ENCODE peak calls at places on chromosomes 12 and 14, in nine cellular contexts. One of them, this sample, is unnamed.
A peak's percentile ranks its signal among the peaks of the same experiment; 100 is the strongest.

GRCh38 chr12:26832817-26833691 is at the start of gene ITPR2:
- DNase-seq in brain microvascular endothelial cell: peak; percentile 78
- DNase-seq in cardiac fibroblast: peak; percentile 90
- DNase-seq in uterus: peak; percentile 95
- DNase-seq in suprapubic skin: peak; percentile 96
- DNase-seq in Peyer's patch: peak; percentile 98
- DNase-seq in B cell: peak; percentile 99
- DNase-seq in lower leg skin: peak; percentile 91
- DNase-seq in AG04450: no peak
- DNase-seq in this sample: peak; percentile 100

GRCh38 chr14:64944861-64945260 is 2.3 kb upstream of the GPX2 start:
- DNase-seq in brain microvascular endothelial cell: no peak
- DNase-seq in cardiac fibroblast: no peak
- DNase-seq in uterus: no peak
- DNase-seq in suprapubic skin: no peak
- DNase-seq in Peyer's patch: peak; percentile 25
- DNase-seq in B cell: no peak
- DNase-seq in lower leg skin: no peak
- DNase-seq in AG04450: no peak
- DNase-seq in this sample: no peak

GRCh38 chr12:124405592-124405991 is 110.7 kb downstream of the RFLNA start:
- DNase-seq in brain microvascular endothelial cell: no peak
- DNase-seq in cardiac fibroblast: no peak
- DNase-seq in uterus: no peak
- DNase-seq in suprapubic skin: no peak
- DNase-seq in Peyer's patch: no peak
- DNase-seq in B cell: no peak
- DNase-seq in lower leg skin: no peak
- DNase-seq in AG04450: no peak
- DNase-seq in this sample: no peak

GRCh38 chr12:101491325-101491724 is 16.2 kb downstream of the SPIC start:
- DNase-seq in brain microvascular endothelial cell: no peak
- DNase-seq in cardiac fibroblast: no peak
- DNase-seq in uterus: no peak
- DNase-seq in suprapubic skin: no peak
- DNase-seq in Peyer's patch: no peak
- DNase-seq in B cell: no peak
- DNase-seq in lower leg skin: no peak
- DNase-seq in AG04450: no peak
- DNase-seq in this sample: no peak

GRCh38 chr12:132282950-132283771 is 46.2 kb downstream of the GALNT9 start:
- DNase-seq in brain microvascular endothelial cell: no peak
- DNase-seq in cardiac fibroblast: no peak
- DNase-seq in uterus: no peak
- DNase-seq in suprapubic skin: no peak
- DNase-seq in Peyer's patch: no peak
- DNase-seq in B cell: no peak
- DNase-seq in lower leg skin: no peak
- DNase-seq in AG04450: no peak
- DNase-seq in this sample: no peak

GRCh38 chr12:110266980-110267620 is 13.9 kb upstream of the ATP2A2 start:
- DNase-seq in brain microvascular endothelial cell: peak; percentile 48
- DNase-seq in cardiac fibroblast: peak; percentile 72
- DNase-seq in uterus: peak; percentile 44
- DNase-seq in suprapubic skin: peak; percentile 65
- DNase-seq in Peyer's patch: peak; percentile 51
- DNase-seq in B cell: no peak
- DNase-seq in lower leg skin: no peak
- DNase-seq in AG04450: no peak
- DNase-seq in this sample: no peak

GRCh38 chr14:75119056-75119455 is 7.8 kb downstream of the NEK9 start:
- DNase-seq in brain microvascular endothelial cell: peak; percentile 22
- DNase-seq in cardiac fibroblast: peak; percentile 45
- DNase-seq in uterus: no peak
- DNase-seq in suprapubic skin: no peak
- DNase-seq in Peyer's patch: no peak
- DNase-seq in B cell: no peak
- DNase-seq in lower leg skin: no peak
- DNase-seq in AG04450: no peak
- DNase-seq in this sample: no peak

GRCh38 chr14:63993992-63994391 is 141.2 kb downstream of the SYNE2 start:
- DNase-seq in brain microvascular endothelial cell: peak; percentile 2
- DNase-seq in cardiac fibroblast: peak; percentile 22
- DNase-seq in uterus: no peak
- DNase-seq in suprapubic skin: no peak
- DNase-seq in Peyer's patch: no peak
- DNase-seq in B cell: no peak
- DNase-seq in lower leg skin: no peak
- DNase-seq in AG04450: no peak
- DNase-seq in this sample: no peak

GRCh38 chr12:13165578-13166120 is 30.9 kb upstream of the EMP1 start:
- DNase-seq in brain microvascular endothelial cell: peak; percentile 63
- DNase-seq in cardiac fibroblast: peak; percentile 86
- DNase-seq in uterus: peak; percentile 54
- DNase-seq in suprapubic skin: peak; percentile 85
- DNase-seq in Peyer's patch: peak; percentile 90
- DNase-seq in B cell: peak; percentile 28
- DNase-seq in lower leg skin: peak; percentile 83
- DNase-seq in AG04450: no peak
- DNase-seq in this sample: peak; percentile 9

GRCh38 chr12:29612912-29613311 is 115.4 kb upstream of the OVCH1 start:
- DNase-seq in brain microvascular endothelial cell: no peak
- DNase-seq in cardiac fibroblast: peak; percentile 57
- DNase-seq in uterus: no peak
- DNase-seq in suprapubic skin: no peak
- DNase-seq in Peyer's patch: no peak
- DNase-seq in B cell: no peak
- DNase-seq in lower leg skin: no peak
- DNase-seq in AG04450: no peak
- DNase-seq in this sample: no peak

GRCh38 chr12:42617622-42618021 is 28.1 kb upstream of the PRICKLE1 start:
- DNase-seq in brain microvascular endothelial cell: no peak
- DNase-seq in cardiac fibroblast: peak; percentile 22
- DNase-seq in uterus: no peak
- DNase-seq in suprapubic skin: no peak
- DNase-seq in Peyer's patch: no peak
- DNase-seq in B cell: no peak
- DNase-seq in lower leg skin: no peak
- DNase-seq in AG04450: no peak
- DNase-seq in this sample: no peak

GRCh38 chr12:46508651-46509050 is 136.1 kb upstream of the SLC38A2 start:
- DNase-seq in brain microvascular endothelial cell: no peak
- DNase-seq in cardiac fibroblast: no peak
- DNase-seq in uterus: no peak
- DNase-seq in suprapubic skin: no peak
- DNase-seq in Peyer's patch: no peak
- DNase-seq in B cell: no peak
- DNase-seq in lower leg skin: no peak
- DNase-seq in AG04450: no peak
- DNase-seq in this sample: no peak

GRCh38 chr12:70754330-70754741 is 117.1 kb upstream of the PTPRB start:
- DNase-seq in brain microvascular endothelial cell: no peak
- DNase-seq in cardiac fibroblast: no peak
- DNase-seq in uterus: no peak
- DNase-seq in suprapubic skin: no peak
- DNase-seq in Peyer's patch: no peak
- DNase-seq in B cell: no peak
- DNase-seq in lower leg skin: no peak
- DNase-seq in AG04450: no peak
- DNase-seq in this sample: no peak

GRCh38 chr12:51381226-51382079 is 9.8 kb downstream of the GALNT6 start:
- DNase-seq in brain microvascular endothelial cell: no peak
- DNase-seq in cardiac fibroblast: peak; percentile 61
- DNase-seq in uterus: no peak
- DNase-seq in suprapubic skin: no peak
- DNase-seq in Peyer's patch: no peak
- DNase-seq in B cell: no peak
- DNase-seq in lower leg skin: no peak
- DNase-seq in AG04450: peak; percentile 34
- DNase-seq in this sample: no peak

GRCh38 chr14:61438036-61438435 is 116.7 kb downstream of the PRKCH start:
- DNase-seq in brain microvascular endothelial cell: no peak
- DNase-seq in cardiac fibroblast: no peak
- DNase-seq in uterus: no peak
- DNase-seq in suprapubic skin: no peak
- DNase-seq in Peyer's patch: no peak
- DNase-seq in B cell: no peak
- DNase-seq in lower leg skin: no peak
- DNase-seq in AG04450: no peak
- DNase-seq in this sample: no peak

GRCh38 chr14:89807151-89807550 is 147.4 kb downstream of the EFCAB11 start:
- DNase-seq in brain microvascular endothelial cell: no peak
- DNase-seq in cardiac fibroblast: no peak
- DNase-seq in uterus: no peak
- DNase-seq in suprapubic skin: no peak
- DNase-seq in Peyer's patch: no peak
- DNase-seq in B cell: no peak
- DNase-seq in lower leg skin: no peak
- DNase-seq in AG04450: no peak
- DNase-seq in this sample: no peak

DNA sequence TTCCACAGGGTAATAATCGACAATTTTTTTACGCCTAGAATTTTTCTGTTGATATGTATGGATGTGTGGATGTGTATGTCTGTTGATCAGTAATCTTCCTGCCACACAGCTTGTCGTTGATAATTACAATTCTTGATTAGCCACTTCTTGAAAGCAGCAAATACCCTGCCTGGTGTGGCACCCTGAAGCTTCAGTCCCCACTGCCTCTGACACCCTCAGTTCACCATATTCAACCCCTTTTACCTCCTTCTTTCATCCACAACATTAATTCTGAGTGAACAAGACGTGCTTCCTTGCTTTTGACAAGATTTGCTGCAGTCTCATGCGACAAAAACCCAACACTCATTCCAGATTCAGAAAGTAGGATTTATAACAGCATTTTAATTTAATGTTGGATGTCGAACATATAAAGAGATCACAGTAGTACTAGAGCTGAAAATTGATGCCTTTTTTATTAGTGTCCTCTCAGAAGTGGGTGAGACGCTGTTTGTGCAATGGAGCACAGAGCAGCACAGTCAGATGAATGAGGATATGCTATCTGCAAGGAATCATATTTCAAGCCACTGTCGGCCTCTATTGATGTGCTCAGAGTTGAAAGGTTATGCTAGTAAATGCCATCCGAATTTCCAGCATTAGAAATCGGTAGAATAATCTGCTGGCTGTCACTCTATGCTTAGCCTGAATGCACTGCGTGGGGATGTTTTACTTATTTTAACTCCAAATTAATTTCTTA is 383.7 kb downstream of the EGLN3 start:
- DNase-seq in brain microvascular endothelial cell: peak; percentile 67
- DNase-seq in cardiac fibroblast: no peak
- DNase-seq in uterus: no peak
- DNase-seq in suprapubic skin: no peak
- DNase-seq in Peyer's patch: no peak
- DNase-seq in B cell: no peak
- DNase-seq in lower leg skin: no peak
- DNase-seq in AG04450: no peak
- DNase-seq in this sample: no peak
- TF ChIP-seq CTCF in brain microvascular endothelial cell: no peak
- TF ChIP-seq CTCF in cardiac fibroblast: no peak
- TF ChIP-seq CTCF in uterus: no peak
- TF ChIP-seq CTCF in suprapubic skin: no peak
- TF ChIP-seq CTCF in Peyer's patch: no peak
- TF ChIP-seq CTCF in B cell: no peak
- TF ChIP-seq CTCF in lower leg skin: no peak
- TF ChIP-seq CTCF in AG04450: no peak
- TF ChIP-seq CTCF in this sample: no peak

DNA sequence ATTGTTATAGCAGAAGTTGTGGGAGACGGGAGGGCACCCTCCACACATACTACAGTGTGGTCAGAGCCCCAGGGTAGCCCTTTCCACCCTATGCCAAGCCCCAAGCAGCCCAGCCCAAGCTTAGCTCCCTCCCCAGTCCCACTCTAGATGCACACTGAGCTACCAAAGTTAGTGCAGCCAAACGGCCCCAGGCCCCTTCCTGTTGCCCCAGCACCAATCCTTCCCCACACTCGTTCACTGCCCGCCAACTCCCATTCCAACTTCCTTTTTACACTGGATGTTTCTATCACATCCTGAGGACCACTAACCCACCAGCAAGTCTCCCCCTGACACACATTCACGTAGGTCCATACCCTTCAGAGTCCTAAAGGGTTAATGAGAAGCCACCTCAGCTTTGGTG is 8.1 kb downstream of the NDRG2 start:
- DNase-seq in brain microvascular endothelial cell: no peak
- DNase-seq in cardiac fibroblast: no peak
- DNase-seq in uterus: no peak
- DNase-seq in suprapubic skin: peak; percentile 74
- DNase-seq in Peyer's patch: no peak
- DNase-seq in B cell: no peak
- DNase-seq in lower leg skin: no peak
- DNase-seq in AG04450: no peak
- DNase-seq in this sample: no peak
- TF ChIP-seq CTCF in brain microvascular endothelial cell: no peak
- TF ChIP-seq CTCF in cardiac fibroblast: no peak
- TF ChIP-seq CTCF in uterus: no peak
- TF ChIP-seq CTCF in suprapubic skin: no peak
- TF ChIP-seq CTCF in Peyer's patch: no peak
- TF ChIP-seq CTCF in B cell: no peak
- TF ChIP-seq CTCF in lower leg skin: no peak
- TF ChIP-seq CTCF in AG04450: no peak
- TF ChIP-seq CTCF in this sample: no peak

DNA sequence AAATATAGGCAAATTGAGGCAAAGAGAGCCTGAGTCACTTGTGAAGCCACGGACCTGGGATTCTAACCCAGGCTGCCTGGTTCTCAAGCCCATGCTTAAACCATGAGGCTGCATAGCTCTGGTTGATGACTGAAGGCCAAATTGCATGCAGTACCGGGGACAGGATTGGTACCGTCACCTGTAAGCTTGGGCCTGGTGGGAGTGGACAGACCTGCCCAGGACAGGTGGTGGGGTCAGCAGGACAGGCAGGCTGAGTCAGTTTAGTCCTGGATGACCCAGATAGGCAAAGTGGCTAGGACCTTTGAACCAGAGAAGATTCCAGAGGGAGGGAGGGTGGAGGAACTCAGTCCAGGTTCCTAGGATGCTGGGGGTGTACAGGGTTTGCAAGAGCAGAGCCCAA is 25.8 kb downstream of the RIN3 start:
- DNase-seq in brain microvascular endothelial cell: no peak
- DNase-seq in cardiac fibroblast: no peak
- DNase-seq in uterus: no peak
- DNase-seq in suprapubic skin: no peak
- DNase-seq in Peyer's patch: no peak
- DNase-seq in B cell: no peak
- DNase-seq in lower leg skin: no peak
- DNase-seq in AG04450: no peak
- DNase-seq in this sample: no peak
- TF ChIP-seq CTCF in brain microvascular endothelial cell: no peak
- TF ChIP-seq CTCF in cardiac fibroblast: no peak
- TF ChIP-seq CTCF in uterus: no peak
- TF ChIP-seq CTCF in suprapubic skin: no peak
- TF ChIP-seq CTCF in Peyer's patch: no peak
- TF ChIP-seq CTCF in B cell: no peak
- TF ChIP-seq CTCF in lower leg skin: no peak
- TF ChIP-seq CTCF in AG04450: no peak
- TF ChIP-seq CTCF in this sample: no peak

DNA sequence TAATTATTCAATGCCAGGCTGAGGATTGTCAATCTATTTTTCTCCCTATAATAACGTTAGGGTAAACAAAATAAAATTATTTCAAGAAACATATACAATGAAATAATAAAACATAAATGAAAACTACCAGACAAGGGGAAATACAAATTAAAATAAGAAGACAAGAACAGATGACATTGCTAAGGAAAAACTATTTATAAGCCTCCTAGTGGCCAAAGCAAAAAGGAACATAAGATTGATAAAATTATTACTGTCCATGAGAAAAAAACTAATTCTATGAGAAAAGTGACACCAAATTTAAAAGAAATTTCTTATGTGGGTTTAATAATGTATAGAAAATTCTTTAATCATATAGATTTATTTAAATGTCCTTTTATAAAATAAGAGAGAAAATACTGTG is 294.7 kb downstream of the TTC6 start:
- DNase-seq in brain microvascular endothelial cell: no peak
- DNase-seq in cardiac fibroblast: no peak
- DNase-seq in uterus: no peak
- DNase-seq in suprapubic skin: no peak
- DNase-seq in Peyer's patch: no peak
- DNase-seq in B cell: no peak
- DNase-seq in lower leg skin: no peak
- DNase-seq in AG04450: no peak
- DNase-seq in this sample: no peak
- TF ChIP-seq CTCF in brain microvascular endothelial cell: no peak
- TF ChIP-seq CTCF in cardiac fibroblast: no peak
- TF ChIP-seq CTCF in uterus: no peak
- TF ChIP-seq CTCF in suprapubic skin: no peak
- TF ChIP-seq CTCF in Peyer's patch: no peak
- TF ChIP-seq CTCF in B cell: no peak
- TF ChIP-seq CTCF in lower leg skin: no peak
- TF ChIP-seq CTCF in AG04450: peak; percentile 37
- TF ChIP-seq CTCF in this sample: no peak